ENCODE peak calls at places on chromosome 12, in six cellular contexts. K, T, L, C, O and Q are unnamed samples.

GRCh38 chr12:26032719-26033241 is 74.3 kb downstream of the RASSF8 start:
- DNase-seq in K (no peak), T (no peak), L (no peak), C (no peak), O (no peak), Q (no peak)

GRCh38 chr12:122072031-122072970 is 6.3 kb upstream of the MLXIP start:
- DNase-seq in K (no peak), T (no peak), L (no peak), C (no peak), O (no peak), Q (no peak)

GRCh38 chr12:110349521-110350151 is 53.9 kb downstream of the ANAPC7 start:
- DNase-seq in K (peak), T (no peak), L (no peak), C (peak), O (no peak), Q (no peak)

GRCh38 chr12:47686645-47687240 is 19.1 kb downstream of the RPAP3 start:
- DNase-seq in K (peak), T (no peak), L (peak), C (peak), O (no peak), Q (no peak)

GRCh38 chr12:103571286-103571685 is 15.8 kb upstream of the STAB2 start:
- DNase-seq in K (no peak), T (peak), L (peak), C (no peak), O (peak), Q (peak)

GRCh38 chr12:54463484-54463883 is 9.9 kb downstream of the GTSF1 start:
- DNase-seq in K (no peak), T (no peak), L (no peak), C (no peak), O (no peak), Q (no peak)

GRCh38 chr12:805022-805632 is 52.7 kb downstream of the WNK1 start:
- DNase-seq in K (no peak), T (no peak), L (no peak), C (no peak), O (no peak), Q (no peak)

GRCh38 chr12:82596484-82596883 is 90.2 kb upstream of the TMTC2 start:
- DNase-seq in K (no peak), T (no peak), L (no peak), C (no peak), O (no peak), Q (no peak)

GRCh38 chr12:64273527-64274403 is 51.7 kb upstream of the KICS2 start:
- DNase-seq in K (peak), T (peak), L (no peak), C (peak), O (no peak), Q (no peak)

GRCh38 chr12:54658306-54659264 is 10.4 kb upstream of the DCD start:
- DNase-seq in K (peak), T (peak), L (no peak), C (peak), O (no peak), Q (no peak)

DNA sequence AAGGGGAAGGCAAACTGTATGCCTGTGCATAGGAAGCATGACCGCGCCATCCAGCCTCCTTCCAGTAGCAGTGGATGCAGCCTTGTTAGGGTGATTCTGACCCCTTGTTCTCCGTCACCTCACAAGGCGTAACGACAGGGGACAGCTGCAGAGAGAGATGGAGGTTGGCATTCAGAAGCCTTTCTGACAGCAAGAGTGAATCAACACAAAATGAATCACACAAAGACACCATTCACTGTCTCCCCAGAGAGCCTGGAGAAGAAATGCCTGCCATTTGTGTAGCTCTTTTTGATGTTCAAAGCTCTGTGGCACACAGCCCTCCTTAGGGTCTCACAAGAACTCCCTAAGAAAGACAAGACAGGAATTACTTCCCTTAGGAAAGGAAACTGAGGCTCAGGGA is 280.7 kb downstream of the CACNA1C start:
- DNase-seq in K (no peak), T (no peak), L (no peak), C (no peak), O (no peak), Q (no peak)
- H3K27ac ChIP-seq in K (no peak), T (no peak), L (no peak), C (no peak), O (no peak), Q (no peak)

GRCh38 chr12:105226219-105226618 is 9.8 kb downstream of the APPL2 start:
- DNase-seq in K (peak), T (no peak), L (no peak), C (no peak), O (peak), Q (peak)
- H3K27ac ChIP-seq in K (no peak), T (no peak), L (no peak), C (no peak), O (peak), Q (peak)

GRCh38 chr12:3171195-3171591 is 94.0 kb downstream of the TSPAN9 start:
- DNase-seq in K (no peak), T (no peak), L (no peak), C (no peak), O (peak), Q (no peak)
- H3K27ac ChIP-seq in K (no peak), T (no peak), L (no peak), C (no peak), O (no peak), Q (no peak)

DNA sequence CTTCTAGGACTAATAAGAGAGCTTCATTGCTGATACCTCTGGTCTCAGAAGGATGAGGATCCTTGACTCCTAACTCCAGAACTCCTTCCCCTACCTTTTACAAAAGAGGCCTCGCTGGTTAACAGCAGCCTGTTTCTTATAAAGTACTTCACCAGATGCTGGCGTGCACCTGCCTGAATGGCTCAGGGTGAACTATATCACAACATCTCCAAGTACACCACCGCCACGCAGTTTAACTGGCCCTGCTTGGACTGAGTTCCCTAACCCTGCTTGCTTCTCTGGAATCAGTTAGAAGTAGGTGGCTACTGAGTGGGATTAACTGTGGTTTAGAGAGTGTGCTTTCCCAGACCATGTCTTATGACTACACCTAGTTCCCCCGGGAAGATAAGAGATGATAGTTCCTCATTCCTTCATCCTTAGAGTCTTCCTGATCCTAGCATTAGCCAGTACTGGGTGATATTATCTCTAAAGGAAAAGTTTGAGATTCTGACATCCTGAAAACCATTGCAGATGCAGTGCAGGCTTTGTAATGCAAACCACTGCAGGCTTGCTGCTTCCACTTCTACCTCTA is 3.0 kb downstream of the FOXJ2 start:
- DNase-seq in K (no peak), T (no peak), L (no peak), C (no peak), O (no peak), Q (no peak)
- H3K27ac ChIP-seq in K (peak), T (no peak), L (no peak), C (no peak), O (no peak), Q (no peak)

GRCh38 chr12:27337376-27337775 is 4.7 kb downstream of the BMAL2 start:
- DNase-seq in K (no peak), T (no peak), L (no peak), C (no peak), O (no peak), Q (no peak)
- H3K27ac ChIP-seq in K (no peak), T (no peak), L (no peak), C (no peak), O (no peak), Q (no peak)

GRCh38 chr12:114747156-114747555 is 63.2 kb upstream of the TBX3 start:
- DNase-seq in K (no peak), T (no peak), L (no peak), C (no peak), O (no peak), Q (no peak)
- H3K27ac ChIP-seq in K (no peak), T (no peak), L (no peak), C (no peak), O (no peak), Q (peak)

DNA sequence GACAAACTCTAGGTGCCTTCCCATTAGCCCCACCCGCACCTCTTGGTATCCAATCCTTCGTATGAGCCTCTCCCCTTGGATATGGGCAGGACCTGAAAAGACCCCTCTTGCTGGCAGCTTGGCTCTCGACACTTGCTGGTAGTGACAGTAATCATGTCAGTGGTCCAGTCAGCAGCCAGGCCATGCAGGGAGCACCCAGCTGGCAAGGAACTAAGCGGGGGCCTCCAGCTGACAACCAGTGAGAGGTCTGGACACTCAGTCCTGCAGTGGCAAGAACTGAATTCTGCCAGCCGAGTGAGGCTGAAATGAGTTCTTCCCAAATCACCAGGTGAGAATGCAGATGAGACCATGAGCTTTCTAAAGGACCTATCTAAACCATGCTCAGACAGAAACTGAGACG is 46.4 kb downstream of the SINHCAF start:
- DNase-seq in K (no peak), T (no peak), L (no peak), C (no peak), O (no peak), Q (no peak)
- H3K27ac ChIP-seq in K (no peak), T (no peak), L (no peak), C (no peak), O (no peak), Q (no peak)